ENCODE peak calls at places on chromosomes 2 and 18, in ten cellular contexts. B is cardiac septum, Z is hypothalamus, I is T-helper 2 cell, V is cardiac muscle cell, R is fibroblast of the aortic adventitia, M is MV-4-11, K is left lung, W is germinal center, N is KBM-7. H is an unnamed sample.

GRCh38 chr2:12717988-12718661 is 1.4 kb downstream of the TRIB2 start:
- DNase-seq in V (peak), R (peak), I (no peak), N (no peak), B (no peak), Z (no peak), K (no peak), M (no peak), W (peak), H (peak)

GRCh38 chr2:38432827-38433606 is 55.9 kb upstream of the ATL2 start:
- DNase-seq in K (no peak), N (no peak), V (no peak), M (peak), W (no peak), I (no peak), R (no peak), B (no peak), Z (no peak), H (no peak)

GRCh38 chr2:60934153-60934722 is 52.9 kb downstream of the REL start:
- DNase-seq in W (no peak), V (peak), Z (no peak), K (no peak), B (no peak), M (peak), N (no peak), R (peak), I (no peak), H (no peak)

GRCh38 chr2:64177315-64177714 is 33.1 kb upstream of the PELI1 start:
- DNase-seq in W (no peak), M (no peak), Z (no peak), V (peak), B (no peak), N (no peak), K (no peak), R (peak), I (no peak), H (no peak)

GRCh38 chr18:79186649-79187048 is 117.5 kb downstream of the ATP9B start:
- DNase-seq in K (no peak), Z (no peak), I (no peak), M (no peak), B (no peak), N (no peak), V (no peak), W (no peak), R (no peak), H (no peak)

GRCh38 chr2:62196278-62196901 is 475 bp downstream of the B3GNT2 start:
- DNase-seq in W (peak), I (peak), M (no peak), N (peak), B (peak), Z (peak), K (peak), V (no peak), R (no peak), H (peak)

GRCh38 chr18:48949051-48949605 is 1.6 kb downstream of the SMAD7 start:
- DNase-seq in W (no peak), Z (no peak), K (no peak), N (no peak), B (no peak), M (no peak), R (no peak), V (no peak), I (peak), H (peak)

GRCh38 chr2:214322662-214323061 is 88.2 kb upstream of the VWC2L start:
- DNase-seq in Z (no peak), B (no peak), W (no peak), N (no peak), M (no peak), R (peak), K (no peak), I (no peak), V (no peak), H (no peak)

GRCh38 chr2:21404137-21404536 is 280.4 kb downstream of the TDRD15 start:
- DNase-seq in M (no peak), V (no peak), B (no peak), K (no peak), R (no peak), I (no peak), N (no peak), W (no peak), Z (no peak), H (no peak)

GRCh38 chr18:76951600-76952247 is 129.4 kb downstream of the ZNF236 start:
- DNase-seq in N (no peak), R (no peak), V (no peak), K (no peak), W (no peak), M (no peak), B (no peak), I (no peak), Z (no peak), H (peak)

GRCh38 chr2:50401772-50402653 is 629.9 kb downstream of the NRXN1 start:
- DNase-seq in Z (no peak), R (peak), M (peak), I (no peak), V (peak), K (peak), W (peak), B (no peak), N (peak), H (peak)

GRCh38 chr2:111704246-111704645 is 179.7 kb downstream of the ANAPC1 start:
- DNase-seq in M (no peak), Z (no peak), I (no peak), W (no peak), R (peak), V (peak), N (no peak), B (no peak), K (no peak), H (no peak)

GRCh38 chr2:45242161-45242741 is 233.0 kb upstream of the SIX2 start:
- DNase-seq in V (peak), Z (no peak), N (no peak), M (peak), B (peak), I (no peak), W (no peak), R (peak), K (no peak), H (peak)

GRCh38 chr18:73315381-73315780 is 447.6 kb upstream of the NETO1 start:
- DNase-seq in I (no peak), K (no peak), N (no peak), R (no peak), M (no peak), B (no peak), W (no peak), V (no peak), Z (no peak), H (peak)

GRCh38 chr2:157443795-157444642 is at the start of gene CYTIP:
- DNase-seq in N (peak), I (peak), K (peak), M (peak), R (no peak), V (peak), Z (no peak), W (peak), B (no peak), H (peak)

GRCh38 chr2:127158614-127159290 is 51.8 kb upstream of the BIN1 start:
- DNase-seq in B (peak), M (peak), W (peak), N (peak), V (no peak), R (no peak), K (no peak), I (no peak), Z (no peak), H (no peak)

GRCh38 chr18:76619342-76620315 is 124.6 kb upstream of the ZNF516 start:
- DNase-seq in Z (no peak), V (peak), M (peak), N (peak), I (no peak), K (peak), B (peak), R (peak), W (no peak), H (no peak)

GRCh38 chr2:217936952-217937351 is 65.8 kb downstream of the TNS1 start:
- DNase-seq in K (no peak), M (no peak), V (no peak), I (no peak), R (no peak), B (no peak), N (no peak), W (no peak), Z (no peak), H (no peak)

GRCh38 chr2:239706407-239706806 is 305.6 kb upstream of the HDAC4 start:
- DNase-seq in V (peak), N (no peak), Z (no peak), B (no peak), M (no peak), W (no peak), K (no peak), R (no peak), I (no peak), H (no peak)

GRCh38 chr2:177241771-177242135 is 22.8 kb downstream of the NFE2L2 start:
- DNase-seq in M (no peak), Z (no peak), I (no peak), W (no peak), N (no peak), V (no peak), B (no peak), R (no peak), K (no peak), H (no peak)

GRCh38 chr2:143807677-143808076 is 678.5 kb downstream of the ARHGAP15 start:
- DNase-seq in R (no peak), K (no peak), B (no peak), W (no peak), N (no peak), I (no peak), Z (no peak), M (peak), V (peak), H (peak)

GRCh38 chr2:187842978-187843847 is 289.0 kb upstream of the TFPI start:
- DNase-seq in W (peak), N (peak), B (no peak), M (peak), Z (no peak), V (peak), R (peak), K (no peak), I (no peak), H (peak)

GRCh38 chr2:96145028-96145939 is at the start of gene DUSP2:
- DNase-seq in V (peak), N (peak), M (peak), I (peak), W (peak), R (peak), Z (peak), K (peak), B (peak), H (peak)

GRCh38 chr2:112154246-112155110 is 16.3 kb downstream of the FBLN7 start:
- DNase-seq in V (no peak), M (no peak), Z (no peak), I (no peak), B (no peak), K (no peak), W (peak), R (no peak), N (no peak), H (no peak)

GRCh38 chr2:223488814-223489213 is 113.3 kb downstream of the SCG2 start:
- DNase-seq in V (peak), M (no peak), R (peak), N (no peak), K (no peak), I (no peak), B (no peak), W (no peak), Z (no peak), H (peak)

GRCh38 chr18:48798334-48799197 is 152.2 kb downstream of the SMAD7 start:
- DNase-seq in I (no peak), N (no peak), W (no peak), B (peak), M (no peak), V (no peak), Z (no peak), R (no peak), K (peak), H (no peak)

GRCh38 chr2:16361261-16361990 is 304.2 kb downstream of the CYRIA start:
- DNase-seq in B (no peak), V (no peak), W (no peak), I (no peak), N (no peak), M (no peak), R (no peak), Z (no peak), K (no peak), H (peak)

GRCh38 chr2:16755377-16755776 is 89.7 kb upstream of the CYRIA start:
- DNase-seq in W (no peak), V (no peak), I (no peak), K (no peak), M (no peak), B (no peak), R (no peak), N (no peak), Z (no peak), H (no peak)

GRCh38 chr18:13447621-13448020 is 229.1 kb downstream of the LDLRAD4 start:
- DNase-seq in B (no peak), R (peak), K (no peak), W (no peak), Z (no peak), N (no peak), V (peak), M (no peak), I (no peak), H (no peak)

GRCh38 chr2:108988796-108989713 is at the start of gene EDAR:
- DNase-seq in K (no peak), B (no peak), Z (no peak), W (peak), V (peak), R (no peak), N (peak), M (no peak), I (peak), H (no peak)

GRCh38 chr2:145022671-145023330 is 502.9 kb upstream of the ZEB2 start:
- DNase-seq in W (no peak), V (peak), N (no peak), K (no peak), I (no peak), M (no peak), B (no peak), Z (no peak), R (peak), H (no peak)

GRCh38 chr2:28661589-28662001 is 90.0 kb upstream of the PPP1CB start:
- DNase-seq in W (no peak), Z (no peak), B (peak), R (peak), N (no peak), K (peak), I (no peak), M (no peak), V (peak), H (no peak)

GRCh38 chr2:240911641-240912265 is 5.6 kb downstream of the CROCC2 start:
- DNase-seq in B (no peak), I (no peak), M (no peak), N (peak), V (peak), R (peak), W (no peak), Z (no peak), K (no peak), H (peak)

GRCh38 chr2:47226124-47227040 is 71.3 kb upstream of the STPG4 start:
- DNase-seq in Z (no peak), R (no peak), N (peak), V (no peak), M (no peak), I (no peak), B (no peak), K (no peak), W (no peak), H (peak)